ENCODE peak calls at places on chromosomes 11 and 22, in eight cellular contexts. M, U, R, P, C, K, B and F are unnamed samples.

GRCh38 chr11:12792590-12792989 is 118.4 kb downstream of the TEAD1 start:
- DNase-seq in M (no peak), R (no peak), B (no peak), K (no peak), U (no peak), P (no peak), C (no peak), F (peak; percentile 72)

GRCh38 chr11:63871962-63872832 is 33.3 kb downstream of the MARK2 start:
- DNase-seq in U (peak; percentile 70), C (peak; percentile 68), R (peak; percentile 6), B (no peak), K (peak; percentile 3), M (no peak), P (peak; percentile 34), F (peak; percentile 95)

GRCh38 chr11:72736452-72737069 is 15.6 kb downstream of the ARAP1 start:
- DNase-seq in B (no peak), U (peak; percentile 71), P (peak; percentile 64), M (peak; percentile 44), R (no peak), K (peak; percentile 16), C (peak; percentile 65), F (peak; percentile 79)

GRCh38 chr11:116457336-116458007 is 315.3 kb downstream of the BUD13 start:
- DNase-seq in U (no peak), K (no peak), B (no peak), R (peak; percentile 13), C (no peak), M (no peak), P (no peak), F (no peak)

GRCh38 chr11:47355283-47356128 is 3.0 kb upstream of the MYBPC3 start:
- DNase-seq in R (peak; percentile 94), U (peak; percentile 76), M (no peak), P (no peak), K (no peak), B (peak; percentile 90), C (peak; percentile 57), F (no peak)

GRCh38 chr11:115660072-115660805 is 156.0 kb upstream of the CADM1 start:
- DNase-seq in P (no peak), C (no peak), R (no peak), U (no peak), M (no peak), K (no peak), B (peak; percentile 60), F (no peak)

GRCh38 chr11:105588001-105588400 is 21.9 kb upstream of the GRIA4 start:
- DNase-seq in C (no peak), U (no peak), R (no peak), P (no peak), K (no peak), M (no peak), B (no peak), F (no peak)

GRCh38 chr11:69409812-69410645 is 71.4 kb upstream of the LINC01488 start:
- DNase-seq in R (no peak), B (no peak), P (no peak), K (no peak), U (no peak), C (peak; percentile 54), M (no peak), F (no peak)

GRCh38 chr11:100923555-100923954 is 206.1 kb downstream of the PGR start:
- DNase-seq in B (no peak), R (no peak), C (no peak), P (no peak), M (no peak), U (no peak), K (no peak), F (no peak)

GRCh38 chr11:96254087-96254486 is 88.9 kb downstream of the MAML2 start:
- DNase-seq in R (no peak), M (no peak), C (peak; percentile 50), K (no peak), U (no peak), P (peak; percentile 30), B (no peak), F (no peak)

GRCh38 chr22:26461188-26461810 is 22.3 kb downstream of the HPS4 start:
- DNase-seq in R (peak; percentile 17), U (peak; percentile 47), P (peak; percentile 16), M (no peak), C (no peak), K (peak; percentile 16), B (peak; percentile 29), F (no peak)

GRCh38 chr22:46619830-46620501 is at the start of gene GRAMD4:
- DNase-seq in U (no peak), B (peak; percentile 20), M (no peak), C (no peak), K (no peak), P (no peak), R (no peak), F (no peak)

GRCh38 chr11:48037709-48038468 is 57.5 kb downstream of the PTPRJ start:
- DNase-seq in P (no peak), C (no peak), B (no peak), U (no peak), R (no peak), K (no peak), M (no peak), F (no peak)

GRCh38 chr11:93361435-93361834 is 30.9 kb downstream of the DEUP1 start:
- DNase-seq in K (no peak), M (no peak), C (no peak), R (no peak), P (no peak), B (no peak), U (no peak), F (no peak)

GRCh38 chr11:17607572-17608570 is 60.8 kb downstream of the OTOG start:
- DNase-seq in C (no peak), R (no peak), U (no peak), B (no peak), P (no peak), M (no peak), K (no peak), F (no peak)

GRCh38 chr22:35582861-35583670 is 34.1 kb downstream of the MB start:
- DNase-seq in M (peak; percentile 30), U (peak; percentile 79), K (peak; percentile 22), P (peak; percentile 29), B (peak; percentile 68), C (peak; percentile 52), R (no peak), F (no peak)

GRCh38 chr11:830295-831131 is 2.2 kb upstream of the CD151 start:
- DNase-seq in R (peak; percentile 81), B (peak; percentile 79), K (no peak), C (peak; percentile 44), P (no peak), M (peak; percentile 49), U (no peak), F (peak; percentile 86)

GRCh38 chr11:29208117-29208516 is 808.7 kb downstream of the KCNA4 start:
- DNase-seq in U (no peak), M (no peak), B (no peak), P (no peak), C (no peak), R (no peak), K (no peak), F (no peak)

GRCh38 chr11:128757886-128758612 is 64.2 kb downstream of the FLI1 start:
- DNase-seq in U (no peak), M (no peak), K (peak; percentile 6), C (no peak), B (no peak), R (no peak), P (no peak), F (no peak)

GRCh38 chr22:20128902-20129746 is 2.5 kb upstream of the ZDHHC8 start:
- DNase-seq in U (no peak), P (peak; percentile 37), K (peak; percentile 32), M (peak; percentile 44), B (peak; percentile 8), C (peak; percentile 41), R (no peak), F (no peak)

GRCh38 chr22:49705631-49706352 is 121.9 kb downstream of the BRD1 start:
- DNase-seq in K (no peak), B (no peak), P (no peak), R (no peak), U (no peak), M (no peak), C (no peak), F (peak; percentile 12)

GRCh38 chr22:48474881-48475280 is 1352.8 kb downstream of the BRD1 start:
- DNase-seq in P (no peak), M (no peak), K (no peak), R (no peak), B (no peak), U (no peak), C (no peak), F (no peak)

GRCh38 chr11:50298182-50298988 is 265.7 kb downstream of the OR4C45 start:
- DNase-seq in B (no peak), P (no peak), R (no peak), U (no peak), M (no peak), K (no peak), C (no peak), F (no peak)

GRCh38 chr22:22111267-22111751 is 128.7 kb upstream of the TOP3B start:
- DNase-seq in P (peak; percentile 57), R (no peak), B (no peak), U (peak; percentile 89), M (no peak), K (peak; percentile 7), C (no peak), F (no peak)

GRCh38 chr11:46229250-46229649 is 48.2 kb upstream of the CREB3L1 start:
- DNase-seq in K (no peak), R (no peak), U (no peak), C (no peak), P (no peak), M (no peak), B (no peak), F (no peak)

GRCh38 chr11:48020092-48020755 is 39.9 kb downstream of the PTPRJ start:
- DNase-seq in M (no peak), B (no peak), P (peak; percentile 38), C (no peak), R (no peak), K (peak; percentile 40), U (no peak), F (no peak)

GRCh38 chr22:50446708-50447575 is 27.9 kb downstream of the SBF1 start:
- DNase-seq in R (no peak), K (no peak), U (no peak), C (no peak), B (no peak), M (no peak), P (no peak), F (no peak)

GRCh38 chr11:74147199-74147929 is 23.4 kb downstream of the C2CD3 start:
- DNase-seq in B (no peak), U (no peak), C (no peak), M (no peak), R (no peak), P (no peak), K (no peak), F (no peak)

GRCh38 chr22:20965104-20965887 is 1.8 kb upstream of the AIFM3 start:
- DNase-seq in U (no peak), P (no peak), B (no peak), K (no peak), C (no peak), M (peak; percentile 27), R (no peak), F (no peak)

GRCh38 chr22:41226728-41227655 is 13.7 kb downstream of the CHADL start:
- DNase-seq in U (no peak), C (no peak), P (no peak), K (no peak), M (no peak), R (no peak), B (no peak), F (no peak)

GRCh38 chr11:124887667-124888013 is 10.0 kb downstream of the ROBO4 start:
- DNase-seq in K (no peak), P (no peak), C (no peak), U (no peak), R (no peak), B (no peak), M (no peak), F (peak; percentile 16)

GRCh38 chr22:45007247-45007945 is 2.4 kb downstream of the PHF21B start:
- DNase-seq in R (no peak), C (no peak), B (no peak), U (no peak), M (no peak), P (no peak), K (no peak), F (no peak)

GRCh38 chr11:65796726-65797601 is 10.1 kb downstream of the OVOL1 start:
- DNase-seq in P (no peak), K (no peak), R (no peak), M (no peak), C (no peak), U (no peak), B (no peak), F (no peak)

GRCh38 chr11:2122222-2122906 is 16.8 kb downstream of the IGF2 start:
- DNase-seq in P (no peak), K (no peak), C (no peak), M (no peak), U (no peak), B (no peak), R (no peak), F (no peak)